ENCODE peak calls at places on chromosomes 5 and 9, in four cellular contexts. G is activated CD4-positive, alpha-beta T cell treated with anti-CD3 and anti-CD28 coated beads, Interleukin-2, amount 10 ng/mL, durations not matched to agents 7 days and 5 days; S is KG1; E is activated T-helper 1 cell treated with anti-CD3 and anti-CD28 coated beads, Interleukin-2, amount 50 U/mL, for 16 hours. M is an unnamed sample.

GRCh38 chr9:135526730-135527571 is 5.7 kb downstream of the LCN1 start:
- DNase-seq in G (no peak), E (no peak), S (no peak), M (no peak)

GRCh38 chr5:37103302-37103701 is 145.9 kb downstream of the CPLANE1 start:
- DNase-seq in G (no peak), S (no peak), E (no peak), M (no peak)

GRCh38 chr5:155193018-155193417 is 179.5 kb downstream of the KIF4B start:
- DNase-seq in G (no peak), E (no peak), S (no peak), M (no peak)

GRCh38 chr5:139637438-139638089 is 10.6 kb upstream of the CXXC5 start:
- DNase-seq in G (no peak), E (no peak), S (peak), M (peak)

GRCh38 chr5:35694481-35694880 is 76.8 kb downstream of the SPEF2 start:
- DNase-seq in E (no peak), G (no peak), S (no peak), M (no peak)

GRCh38 chr9:133273819-133274218 is 1.2 kb downstream of the ABO start:
- DNase-seq in E (no peak), S (no peak), G (no peak), M (no peak)

GRCh38 chr9:133823189-133824105 is 85.3 kb upstream of the SARDH start:
- DNase-seq in G (no peak), E (no peak), S (no peak), M (no peak)

GRCh38 chr9:116342071-116342470 is 188.5 kb downstream of the PAPPA start:
- DNase-seq in S (no peak), E (no peak), G (no peak), M (no peak)

GRCh38 chr5:13704401-13704800 is 240.1 kb downstream of the DNAH5 start:
- DNase-seq in S (no peak), E (no peak), G (no peak), M (no peak)

GRCh38 chr5:155767480-155767879 is 559.5 kb upstream of the SGCD start:
- DNase-seq in E (no peak), S (no peak), G (no peak), M (no peak)

GRCh38 chr5:89083791-89084190 is 200.8 kb upstream of the MEF2C start:
- DNase-seq in G (no peak), S (no peak), E (no peak), M (no peak)

GRCh38 chr5:124790261-124790894 is 43.9 kb upstream of the ZNF608 start:
- DNase-seq in G (no peak), S (no peak), E (no peak), M (no peak)

GRCh38 chr5:39520232-39520572 is 95.4 kb upstream of the DAB2 start:
- DNase-seq in G (no peak), E (no peak), S (no peak), M (no peak)

GRCh38 chr9:135887585-135888050 is 19.7 kb downstream of the CAMSAP1 start:
- DNase-seq in S (no peak), E (peak), G (peak), M (no peak)

GRCh38 chr9:12958708-12959107 is 183.9 kb downstream of the LURAP1L start:
- DNase-seq in S (no peak), G (no peak), E (no peak), M (no peak)

GRCh38 chr9:129436751-129437625 is 183.9 kb downstream of the C9orf50 start:
- DNase-seq in G (peak), S (no peak), E (no peak), M (peak)

GRCh38 chr9:122446819-122447484 is 30.8 kb downstream of the OR1J1 start:
- DNase-seq in E (no peak), S (no peak), G (no peak), M (no peak)

GRCh38 chr9:35903049-35903448 is 3.0 kb upstream of the HRCT1 start:
- DNase-seq in E (no peak), G (peak), S (peak), M (no peak)